ENCODE peak calls at places on chromosomes 11 and 22, in four cellular contexts. D is esophagus squamous epithelium, E is psoas muscle, A is mesenchymal stem cell. T is an unnamed sample.
A peak's percentile ranks its signal among the peaks of the same experiment; 100 is the strongest.

GRCh38 chr11:70467196-70468085 is 69.1 kb downstream of the CTTN start:
- DNase-seq in D (no peak), E (peak; percentile 72), A (peak; percentile 49), T (no peak)

GRCh38 chr11:116101737-116102275 is 597.6 kb upstream of the CADM1 start:
- DNase-seq in D (no peak), E (no peak), A (no peak), T (no peak)

GRCh38 chr11:67040147-67040546 is 16.5 kb upstream of the RHOD start:
- DNase-seq in D (no peak), E (no peak), A (no peak), T (no peak)

GRCh38 chr11:126723665-126724045 is 276.9 kb downstream of the KIRREL3 start:
- DNase-seq in D (no peak), E (no peak), A (no peak), T (no peak)

GRCh38 chr11:67117667-67118058 is 1.4 kb upstream of the KDM2A start:
- DNase-seq in D (no peak), E (peak; percentile 70), A (no peak), T (no peak)

GRCh38 chr11:123439616-123440015 is 9.5 kb downstream of the GRAMD1B start:
- DNase-seq in D (no peak), E (no peak), A (no peak), T (no peak)

GRCh38 chr11:33930317-33931021 is 38.6 kb upstream of the LMO2 start:
- DNase-seq in D (no peak), E (no peak), A (peak; percentile 85), T (no peak)

GRCh38 chr11:117192401-117192875 is 6.7 kb upstream of the TAGLN start:
- DNase-seq in D (no peak), E (peak; percentile 44), A (no peak), T (no peak)

GRCh38 chr11:74932169-74932568 is 16.7 kb downstream of the XRRA1 start:
- DNase-seq in D (no peak), E (no peak), A (peak; percentile 42), T (peak; percentile 32)

GRCh38 chr11:32987851-32988250 is 27.8 kb upstream of the DEPDC7 start:
- DNase-seq in D (no peak), E (no peak), A (no peak), T (no peak)

GRCh38 chr22:49258107-49259010 is 569.3 kb downstream of the BRD1 start:
- DNase-seq in D (no peak), E (no peak), A (no peak), T (no peak)

GRCh38 chr11:61683961-61684869 is 4.0 kb downstream of the DAGLA start:
- DNase-seq in D (no peak), E (peak; percentile 52), A (no peak), T (no peak)

GRCh38 chr22:42222140-42222539 is 48.3 kb downstream of the TCF20 start:
- DNase-seq in D (no peak), E (no peak), A (no peak), T (no peak)

GRCh38 chr11:116431842-116432241 is 340.9 kb downstream of the BUD13 start:
- DNase-seq in D (no peak), E (no peak), A (no peak), T (no peak)

GRCh38 chr11:116657842-116658825 is 114.7 kb downstream of the BUD13 start:
- DNase-seq in D (no peak), E (no peak), A (no peak), T (no peak)

GRCh38 chr11:31826530-31827438 is 15.7 kb upstream of the PAX6 start:
- DNase-seq in D (no peak), E (no peak), A (no peak), T (no peak)

GRCh38 chr11:126490261-126490660 is 134.8 kb downstream of the ST3GAL4 start:
- DNase-seq in D (no peak), E (peak; percentile 12), A (no peak), T (no peak)

GRCh38 chr11:65743928-65744698 is 23.5 kb upstream of the RNASEH2C start:
- DNase-seq in D (no peak), E (no peak), A (peak; percentile 56), T (no peak)

GRCh38 chr11:114984611-114985163 is 306.4 kb downstream of the NXPE2 start:
- DNase-seq in D (no peak), E (no peak), A (no peak), T (no peak)

GRCh38 chr11:2314525-2315394 is 12.9 kb downstream of the TSPAN32 start:
- DNase-seq in D (no peak), E (peak; percentile 81), A (peak; percentile 13), T (peak; percentile 33)

GRCh38 chr22:42649261-42650056 is at the start of gene CYB5R3:
- DNase-seq in D (peak; percentile 36), E (peak; percentile 93), A (peak; percentile 82), T (no peak)

GRCh38 chr11:34987617-34988016 is 71.2 kb downstream of the PDHX start:
- DNase-seq in D (no peak), E (no peak), A (peak; percentile 47), T (no peak)

GRCh38 chr11:46389450-46390330 is 1.9 kb downstream of the CHRM4 start:
- DNase-seq in D (no peak), E (peak; percentile 84), A (peak; percentile 75), T (no peak)

GRCh38 chr22:29938285-29938693 is 55.3 kb downstream of the MTMR3 start:
- DNase-seq in D (no peak), E (no peak), A (no peak), T (no peak)

GRCh38 chr11:113615098-113615497 is 91.0 kb downstream of the TMPRSS5 start:
- DNase-seq in D (no peak), E (no peak), A (no peak), T (no peak)

GRCh38 chr11:117734596-117734995 is 62.4 kb downstream of the DSCAML1 start:
- DNase-seq in D (no peak), E (no peak), A (no peak), T (no peak)

GRCh38 chr22:28857288-28857687 is 26.1 kb upstream of the ZNRF3 start:
- DNase-seq in D (no peak), E (no peak), A (no peak), T (no peak)

GRCh38 chr11:122791836-122792235 is 46.5 kb upstream of the CRTAM start:
- DNase-seq in D (no peak), E (no peak), A (peak; percentile 74), T (peak; percentile 30)

GRCh38 chr22:36156119-36156514 is 4.4 kb downstream of the APOL3 start:
- DNase-seq in D (no peak), E (no peak), A (no peak), T (no peak)

GRCh38 chr11:123253909-123254308 is 58.9 kb upstream of the CLMP start:
- DNase-seq in D (no peak), E (no peak), A (peak; percentile 71), T (peak; percentile 69)

GRCh38 chr11:62770778-62771143 is 435 bp upstream of the TAF6L start:
- DNase-seq in D (no peak), E (peak; percentile 63), A (no peak), T (no peak)

GRCh38 chr11:80393210-80393609 is 952.4 kb upstream of the TENM4 start:
- DNase-seq in D (no peak), E (no peak), A (no peak), T (no peak)

GRCh38 chr11:1251236-1251770 is 28.4 kb downstream of the MUC5B start:
- DNase-seq in D (no peak), E (no peak), A (no peak), T (no peak)

GRCh38 chr11:17807034-17807433 is 72.5 kb downstream of the KCNC1 start:
- DNase-seq in D (no peak), E (no peak), A (no peak), T (no peak)

GRCh38 chr11:110131386-110132123 is 38.4 kb downstream of the ZC3H12C start:
- DNase-seq in D (no peak), E (no peak), A (no peak), T (no peak)

GRCh38 chr11:126483796-126484195 is 128.3 kb downstream of the ST3GAL4 start:
- DNase-seq in D (no peak), E (peak; percentile 18), A (no peak), T (no peak)

GRCh38 chr11:33926954-33927552 is 35.2 kb upstream of the LMO2 start:
- DNase-seq in D (no peak), E (no peak), A (no peak), T (no peak)

GRCh38 chr11:2779981-2780849 is 80.4 kb upstream of the KCNQ1OT1 start:
- DNase-seq in D (no peak), E (peak; percentile 58), A (no peak), T (no peak)

GRCh38 chr11:129093283-129093682 is 98.8 kb downstream of the ARHGAP32 start:
- DNase-seq in D (no peak), E (no peak), A (no peak), T (no peak)

DNA sequence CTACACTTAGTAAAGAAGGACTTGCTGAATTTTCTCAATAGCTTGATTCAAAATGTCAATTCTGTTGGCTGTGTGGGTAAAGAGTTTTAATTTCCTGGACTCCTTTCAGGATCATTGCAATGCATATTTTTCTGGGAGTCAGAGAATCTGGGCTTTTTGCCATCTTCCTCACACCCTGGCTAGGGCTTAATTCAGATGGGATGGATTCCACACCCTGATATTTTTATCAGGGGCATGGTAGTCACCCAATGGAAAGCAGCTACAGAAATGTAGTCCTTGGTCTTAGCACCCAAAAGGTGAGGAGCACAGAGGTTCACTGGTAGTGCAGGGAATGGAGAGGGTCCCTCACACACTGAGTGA is 79.3 kb downstream of the SGSM3 start:
- DNase-seq in D (no peak), E (no peak), A (peak; percentile 10), T (no peak)
- H3K27ac ChIP-seq in D (no peak overlapping the region), E (peak overlapping the region; percentile 72), A (no peak overlapping the region), T (no peak overlapping the region)

GRCh38 chr11:130634186-130634585 is 185.7 kb downstream of the ADAMTS15 start:
- DNase-seq in D (no peak), E (no peak), A (no peak), T (no peak)
- H3K4me3 ChIP-seq in D (no peak overlapping the region), E (no peak overlapping the region), A (no peak overlapping the region), T (no peak overlapping the region)

GRCh38 chr22:43812149-43812842 is at the start of gene EFCAB6:
- DNase-seq in D (peak; percentile 31), E (peak; percentile 95), A (peak; percentile 94), T (peak; percentile 77)
- H3K27ac ChIP-seq in D (peak within 1 kb of the TSS; percentile 83), E (peak within 1 kb of the TSS; percentile 75), A (no peak within 1 kb of the TSS), T (peak within 1 kb of the TSS; percentile 61)

DNA sequence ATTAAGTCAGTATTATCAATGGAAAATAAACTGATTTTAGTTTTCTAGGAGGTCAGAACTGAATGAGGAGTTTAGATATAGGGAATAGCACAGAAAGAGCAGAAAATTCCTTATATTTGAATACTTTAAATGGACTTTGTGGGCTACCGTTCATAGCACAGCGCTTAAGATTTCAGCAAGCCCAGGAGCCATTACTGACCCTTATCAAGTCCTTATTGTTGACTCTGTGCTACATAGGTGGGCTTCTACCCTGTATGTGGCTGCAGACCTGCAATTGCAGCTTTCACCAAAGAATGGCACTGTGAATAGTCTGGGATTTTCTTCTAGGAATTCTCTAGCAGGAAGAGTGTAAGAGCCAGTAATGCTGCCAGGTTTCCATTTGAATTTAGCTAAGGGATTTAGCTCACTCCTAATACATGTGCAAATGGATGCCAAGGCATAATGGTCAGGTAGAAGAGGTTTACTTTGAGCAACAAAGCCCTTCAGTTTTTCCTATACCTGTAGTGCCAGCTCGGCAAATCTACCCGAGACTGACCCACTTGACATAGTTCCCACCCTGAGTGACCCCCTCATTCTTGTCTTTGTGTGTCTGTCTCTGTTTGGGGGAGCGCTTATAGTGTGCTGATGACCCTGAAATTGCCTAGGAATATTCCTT is 42.5 kb upstream of the DLAT start:
- DNase-seq in D (no peak), E (no peak), A (no peak), T (no peak)
- H3K4me3 ChIP-seq in D (no peak overlapping the region), E (no peak overlapping the region), A (no peak overlapping the region), T (no peak overlapping the region)

T was measured in AG04450.